ENCODE peak calls at places on chromosomes 4 and X, in seven cellular contexts. I is GM04503, Q is T-helper 9 cell, L is H4, X is bronchial epithelial cell, P is lower lobe of right lung, R is germinal center. M is an unnamed sample.

GRCh38 chr4:8920969-8921368 is 49.3 kb upstream of the HMX1 start:
- DNase-seq in X (no peak), I (no peak), L (no peak), R (peak; percentile 0), P (no peak), Q (no peak), M (no peak)

GRCh38 chr4:38382492-38382891 is 281.5 kb upstream of the KLF3 start:
- DNase-seq in I (no peak), X (no peak), P (no peak), R (no peak), Q (no peak), L (no peak), M (no peak)

GRCh38 chr4:154164931-154165839 is 326.4 kb downstream of the DCHS2 start:
- DNase-seq in I (peak; percentile 99), X (peak; percentile 76), Q (no peak), R (no peak), P (no peak), L (peak; percentile 99), M (peak; percentile 81)

GRCh38 chrX:38627683-38628082 is 66.3 kb downstream of the TSPAN7 start:
- DNase-seq in I (no peak), L (peak; percentile 39), R (peak; percentile 7), P (no peak), Q (no peak), X (peak; percentile 15), M (peak; percentile 44)

GRCh38 chr4:949656-950055 is 17.4 kb downstream of the TMEM175 start:
- DNase-seq in Q (no peak), I (no peak), P (no peak), L (no peak), X (no peak), R (no peak), M (no peak)

GRCh38 chrX:47091149-47091775 is 13.0 kb downstream of the RGN start:
- DNase-seq in L (no peak), Q (no peak), R (no peak), X (no peak), P (no peak), I (no peak), M (no peak)

GRCh38 chr4:103400405-103400804 is 202.3 kb upstream of the CENPE start:
- DNase-seq in I (no peak), Q (no peak), L (peak; percentile 70), X (peak; percentile 95), P (no peak), R (peak; percentile 1), M (peak; percentile 43)

GRCh38 chr4:96146686-96147085 is 306.8 kb downstream of the PDHA2 start:
- DNase-seq in Q (no peak), R (no peak), I (no peak), P (no peak), L (no peak), X (no peak), M (no peak)

GRCh38 chrX:13693341-13693871 is 4.5 kb downstream of the RAB9A start:
- DNase-seq in Q (no peak), P (no peak), R (no peak), I (no peak), X (peak; percentile 77), L (no peak), M (peak; percentile 92)

GRCh38 chr4:111434581-111434980 is 710.7 kb upstream of the FAM241A start:
- DNase-seq in P (no peak), X (no peak), L (no peak), Q (no peak), R (no peak), I (no peak), M (no peak)

GRCh38 chrX:23884427-23885024 is 23.2 kb downstream of the APOO start:
- DNase-seq in R (no peak), P (no peak), L (no peak), Q (no peak), I (no peak), X (peak; percentile 23), M (peak; percentile 82)

GRCh38 chr4:94581766-94582165 is 130.0 kb downstream of the PDLIM5 start:
- DNase-seq in I (no peak), Q (no peak), P (no peak), X (no peak), L (no peak), R (no peak), M (no peak)

GRCh38 chrX:54358424-54359211 is 772 bp upstream of the WNK3 start:
- DNase-seq in I (no peak), L (no peak), R (peak; percentile 14), X (peak; percentile 29), P (peak; percentile 51), Q (peak; percentile 4), M (peak; percentile 52)